ENCODE peak calls at places on chromosomes 5 and 9, in seven cellular contexts. One of them, this sample, is unnamed. For H3K36me3, the result is how much of the 10 kb centered on the place peaks cover.

GRCh38 chr5:125575561-125576504 is 829.4 kb upstream of the ZNF608 start:
- DNase-seq in HCT116: no peak
- DNase-seq in spleen: no peak
- DNase-seq in transverse colon: peak
- DNase-seq in GM23338: peak
- DNase-seq in K562: no peak
- DNase-seq in upper lobe of left lung: no peak
- DNase-seq in this sample: no peak

GRCh38 chr9:37031902-37032301 is 2.2 kb downstream of the PAX5 start:
- DNase-seq in spleen: no peak
- DNase-seq in HCT116: no peak
- DNase-seq in K562: no peak
- DNase-seq in transverse colon: no peak
- DNase-seq in GM23338: peak
- DNase-seq in upper lobe of left lung: no peak
- DNase-seq in this sample: no peak

GRCh38 chr5:113764382-113764781 is 250.9 kb downstream of the YTHDC2 start:
- DNase-seq in K562: no peak
- DNase-seq in HCT116: no peak
- DNase-seq in upper lobe of left lung: no peak
- DNase-seq in GM23338: no peak
- DNase-seq in transverse colon: no peak
- DNase-seq in spleen: no peak
- DNase-seq in this sample: no peak

GRCh38 chr5:61635271-61635670 is 303.2 kb downstream of the ZSWIM6 start:
- DNase-seq in K562: no peak
- DNase-seq in transverse colon: no peak
- DNase-seq in upper lobe of left lung: no peak
- DNase-seq in HCT116: no peak
- DNase-seq in GM23338: no peak
- DNase-seq in spleen: no peak
- DNase-seq in this sample: no peak

GRCh38 chr9:128104171-128104618 is 23.3 kb downstream of the PTGES2 start:
- DNase-seq in spleen: peak
- DNase-seq in GM23338: no peak
- DNase-seq in K562: no peak
- DNase-seq in HCT116: no peak
- DNase-seq in upper lobe of left lung: no peak
- DNase-seq in transverse colon: peak
- DNase-seq in this sample: no peak

GRCh38 chr5:142432961-142433360 is 108.1 kb upstream of the SPRY4 start:
- DNase-seq in GM23338: no peak
- DNase-seq in upper lobe of left lung: no peak
- DNase-seq in HCT116: no peak
- DNase-seq in transverse colon: peak
- DNase-seq in spleen: no peak
- DNase-seq in K562: no peak
- DNase-seq in this sample: no peak

GRCh38 chr5:143775258-143775657 is 36.7 kb upstream of the HMHB1 start:
- DNase-seq in K562: peak
- DNase-seq in HCT116: no peak
- DNase-seq in GM23338: no peak
- DNase-seq in spleen: no peak
- DNase-seq in transverse colon: no peak
- DNase-seq in upper lobe of left lung: no peak
- DNase-seq in this sample: no peak

GRCh38 chr9:112327718-112328450 is 5.5 kb downstream of the PTBP3 start:
- DNase-seq in HCT116: no peak
- DNase-seq in K562: no peak
- DNase-seq in spleen: no peak
- DNase-seq in upper lobe of left lung: no peak
- DNase-seq in GM23338: no peak
- DNase-seq in transverse colon: no peak
- DNase-seq in this sample: no peak

GRCh38 chr9:33130501-33130900 is 36.6 kb downstream of the B4GALT1 start:
- DNase-seq in K562: no peak
- DNase-seq in spleen: peak
- DNase-seq in GM23338: no peak
- DNase-seq in HCT116: no peak
- DNase-seq in upper lobe of left lung: no peak
- DNase-seq in transverse colon: no peak
- DNase-seq in this sample: no peak

GRCh38 chr9:133515240-133515610 is 9.5 kb downstream of the MYMK start:
- DNase-seq in HCT116: no peak
- DNase-seq in spleen: no peak
- DNase-seq in GM23338: no peak
- DNase-seq in transverse colon: no peak
- DNase-seq in upper lobe of left lung: peak
- DNase-seq in K562: no peak
- DNase-seq in this sample: no peak

GRCh38 chr5:80686757-80687156 is 32.0 kb upstream of the DHFR start:
- DNase-seq in upper lobe of left lung: no peak
- DNase-seq in spleen: no peak
- DNase-seq in GM23338: peak
- DNase-seq in transverse colon: no peak
- DNase-seq in HCT116: peak
- DNase-seq in K562: no peak
- DNase-seq in this sample: no peak

GRCh38 chr9:124771867-124772621 is 933 bp upstream of the NR6A1 start:
- DNase-seq in transverse colon: peak
- DNase-seq in HCT116: peak
- DNase-seq in upper lobe of left lung: peak
- DNase-seq in K562: peak
- DNase-seq in GM23338: peak
- DNase-seq in spleen: peak
- DNase-seq in this sample: peak

GRCh38 chr9:107868166-107868565 is 378.6 kb upstream of the KLF4 start:
- DNase-seq in K562: no peak
- DNase-seq in GM23338: no peak
- DNase-seq in spleen: no peak
- DNase-seq in transverse colon: no peak
- DNase-seq in HCT116: no peak
- DNase-seq in upper lobe of left lung: no peak
- DNase-seq in this sample: no peak

GRCh38 chr9:138053996-138054752 is 176.6 kb downstream of the CACNA1B start:
- DNase-seq in K562: no peak
- DNase-seq in GM23338: no peak
- DNase-seq in upper lobe of left lung: no peak
- DNase-seq in transverse colon: no peak
- DNase-seq in HCT116: no peak
- DNase-seq in spleen: peak
- DNase-seq in this sample: no peak

GRCh38 chr9:13568851-13569618 is 289.5 kb upstream of the MPDZ start:
- DNase-seq in spleen: no peak
- DNase-seq in K562: no peak
- DNase-seq in HCT116: no peak
- DNase-seq in transverse colon: no peak
- DNase-seq in GM23338: peak
- DNase-seq in upper lobe of left lung: no peak
- DNase-seq in this sample: no peak

GRCh38 chr5:131082034-131082550 is 83.0 kb downstream of the HINT1 start:
- DNase-seq in GM23338: no peak
- DNase-seq in K562: no peak
- DNase-seq in HCT116: no peak
- DNase-seq in spleen: no peak
- DNase-seq in upper lobe of left lung: no peak
- DNase-seq in transverse colon: no peak
- DNase-seq in this sample: no peak

GRCh38 chr5:106380736-106381135 is 1290.0 kb downstream of the EFNA5 start:
- DNase-seq in K562: no peak
- DNase-seq in HCT116: no peak
- DNase-seq in transverse colon: no peak
- DNase-seq in upper lobe of left lung: no peak
- DNase-seq in spleen: no peak
- DNase-seq in GM23338: no peak
- DNase-seq in this sample: no peak

GRCh38 chr5:53262348-53262970 is 152.9 kb upstream of the MOCS2 start:
- DNase-seq in GM23338: peak
- DNase-seq in transverse colon: no peak
- DNase-seq in HCT116: peak
- DNase-seq in upper lobe of left lung: no peak
- DNase-seq in spleen: no peak
- DNase-seq in K562: peak
- DNase-seq in this sample: no peak

GRCh38 chr9:124475158-124475867 is 25.1 kb downstream of the ADGRD2 start:
- DNase-seq in upper lobe of left lung: peak
- DNase-seq in K562: no peak
- DNase-seq in transverse colon: no peak
- DNase-seq in HCT116: no peak
- DNase-seq in spleen: no peak
- DNase-seq in GM23338: peak
- DNase-seq in this sample: no peak

GRCh38 chr5:51657340-51658240 is 274.3 kb downstream of the ISL1 start:
- DNase-seq in HCT116: no peak
- DNase-seq in GM23338: no peak
- DNase-seq in spleen: no peak
- DNase-seq in K562: no peak
- DNase-seq in transverse colon: no peak
- DNase-seq in upper lobe of left lung: no peak
- DNase-seq in this sample: no peak

GRCh38 chr5:124494540-124495116 is 251.8 kb downstream of the ZNF608 start:
- DNase-seq in transverse colon: no peak
- DNase-seq in GM23338: no peak
- DNase-seq in HCT116: no peak
- DNase-seq in upper lobe of left lung: no peak
- DNase-seq in spleen: no peak
- DNase-seq in K562: no peak
- DNase-seq in this sample: no peak

GRCh38 chr5:72767289-72768010 is 49.0 kb upstream of the TNPO1 start:
- DNase-seq in K562: no peak
- DNase-seq in transverse colon: no peak
- DNase-seq in upper lobe of left lung: no peak
- DNase-seq in GM23338: peak
- DNase-seq in HCT116: no peak
- DNase-seq in spleen: no peak
- DNase-seq in this sample: no peak

GRCh38 chr5:93590511-93590910 is 7.5 kb downstream of the NR2F1 start:
- DNase-seq in upper lobe of left lung: no peak
- DNase-seq in spleen: no peak
- DNase-seq in transverse colon: no peak
- DNase-seq in K562: no peak
- DNase-seq in GM23338: no peak
- DNase-seq in HCT116: no peak
- DNase-seq in this sample: no peak

GRCh38 chr9:101705135-101705661 is 33.2 kb downstream of the GRIN3A start:
- DNase-seq in upper lobe of left lung: no peak
- DNase-seq in GM23338: peak
- DNase-seq in HCT116: no peak
- DNase-seq in K562: no peak
- DNase-seq in transverse colon: peak
- DNase-seq in spleen: peak
- DNase-seq in this sample: no peak

GRCh38 chr5:145557345-145557744 is 277.8 kb downstream of the PRELID2 start:
- DNase-seq in HCT116: no peak
- DNase-seq in K562: no peak
- DNase-seq in transverse colon: no peak
- DNase-seq in upper lobe of left lung: no peak
- DNase-seq in spleen: no peak
- DNase-seq in GM23338: no peak
- DNase-seq in this sample: no peak
- TF ChIP-seq POLR2AphosphoS5 in HCT116: no peak
- TF ChIP-seq POLR2AphosphoS5 in K562: no peak
- TF ChIP-seq POLR2AphosphoS5 in transverse colon: no peak
- TF ChIP-seq POLR2AphosphoS5 in upper lobe of left lung: no peak
- TF ChIP-seq POLR2AphosphoS5 in spleen: no peak
- TF ChIP-seq POLR2AphosphoS5 in GM23338: no peak
- TF ChIP-seq POLR2AphosphoS5 in this sample: no peak

DNA sequence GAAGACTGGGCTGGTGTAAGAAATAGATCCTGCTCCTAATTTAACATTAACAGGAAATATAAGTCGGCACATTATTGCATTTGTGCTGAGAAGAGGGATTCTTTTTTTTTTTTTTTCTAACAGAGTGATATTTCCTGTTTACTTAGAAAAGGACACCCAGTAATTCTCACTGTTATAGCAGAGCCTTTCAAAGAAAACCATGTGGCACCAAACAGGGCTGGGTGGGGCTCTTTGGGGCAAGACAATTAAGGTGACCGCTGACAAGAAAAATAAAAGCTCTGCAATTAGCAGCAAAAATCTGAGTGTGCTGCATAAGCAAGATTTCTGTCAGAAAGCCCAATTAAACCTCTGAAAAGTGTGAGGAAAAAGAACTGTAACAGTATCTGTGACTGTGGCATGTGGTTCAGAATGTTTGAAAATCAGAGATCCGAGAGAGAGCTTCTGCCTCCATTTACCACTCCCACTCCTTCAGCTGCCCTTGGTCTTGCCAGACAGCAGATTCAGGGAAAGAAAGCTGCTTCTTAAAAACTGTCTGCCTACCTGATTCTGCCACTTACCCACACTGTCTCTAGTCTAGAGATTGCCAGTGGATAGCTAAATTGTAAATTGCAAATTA is 77.1 kb upstream of the IQGAP2 start:
- DNase-seq in upper lobe of left lung: no peak
- DNase-seq in HCT116: no peak
- DNase-seq in K562: no peak
- DNase-seq in spleen: no peak
- DNase-seq in GM23338: no peak
- DNase-seq in transverse colon: peak
- DNase-seq in this sample: no peak
- H3K4me3 ChIP-seq in upper lobe of left lung: no peak
- H3K4me3 ChIP-seq in HCT116: no peak
- H3K4me3 ChIP-seq in K562: no peak
- H3K4me3 ChIP-seq in spleen: no peak
- H3K4me3 ChIP-seq in GM23338: peak
- H3K4me3 ChIP-seq in transverse colon: no peak
- H3K4me3 ChIP-seq in this sample: no peak

GRCh38 chr9:70806872-70807271 is 314.5 kb downstream of the TRPM3 start:
- DNase-seq in GM23338: no peak
- DNase-seq in K562: no peak
- DNase-seq in HCT116: no peak
- DNase-seq in spleen: no peak
- DNase-seq in upper lobe of left lung: no peak
- DNase-seq in transverse colon: no peak
- DNase-seq in this sample: no peak
- H3K36me3 ChIP-seq in GM23338: under half
- H3K36me3 ChIP-seq in K562: under half
- H3K36me3 ChIP-seq in HCT116: under half
- H3K36me3 ChIP-seq in spleen: under half
- H3K36me3 ChIP-seq in upper lobe of left lung: under half
- H3K36me3 ChIP-seq in transverse colon: under half
- H3K36me3 ChIP-seq in this sample: under half

GRCh38 chr5:172428224-172429166 is 25.8 kb downstream of the SH3PXD2B start:
- DNase-seq in transverse colon: no peak
- DNase-seq in K562: no peak
- DNase-seq in GM23338: no peak
- DNase-seq in spleen: no peak
- DNase-seq in upper lobe of left lung: no peak
- DNase-seq in HCT116: no peak
- DNase-seq in this sample: no peak

GRCh38 chr5:172426086-172426485 is 28.2 kb downstream of the SH3PXD2B start:
- DNase-seq in upper lobe of left lung: no peak
- DNase-seq in K562: no peak
- DNase-seq in transverse colon: no peak
- DNase-seq in GM23338: no peak
- DNase-seq in HCT116: no peak
- DNase-seq in spleen: no peak
- DNase-seq in this sample: no peak

GRCh38 chr5:172430354-172430753 is 24.0 kb downstream of the SH3PXD2B start:
- DNase-seq in HCT116: no peak
- DNase-seq in transverse colon: no peak
- DNase-seq in spleen: no peak
- DNase-seq in K562: no peak
- DNase-seq in upper lobe of left lung: peak
- DNase-seq in GM23338: no peak
- DNase-seq in this sample: no peak

GRCh38 chr5:172427202-172427601 is 27.1 kb downstream of the SH3PXD2B start:
- DNase-seq in upper lobe of left lung: no peak
- DNase-seq in GM23338: no peak
- DNase-seq in spleen: no peak
- DNase-seq in transverse colon: no peak
- DNase-seq in K562: no peak
- DNase-seq in HCT116: no peak
- DNase-seq in this sample: no peak

GRCh38 chr5:172429201-172429940 is 25.0 kb downstream of the SH3PXD2B start:
- DNase-seq in HCT116: no peak
- DNase-seq in spleen: no peak
- DNase-seq in GM23338: no peak
- DNase-seq in transverse colon: no peak
- DNase-seq in K562: no peak
- DNase-seq in upper lobe of left lung: no peak
- DNase-seq in this sample: no peak
- TF ChIP-seq POLR2AphosphoS5 in HCT116: no peak
- TF ChIP-seq POLR2AphosphoS5 in spleen: no peak
- TF ChIP-seq POLR2AphosphoS5 in GM23338: no peak
- TF ChIP-seq POLR2AphosphoS5 in transverse colon: no peak
- TF ChIP-seq POLR2AphosphoS5 in K562: no peak
- TF ChIP-seq POLR2AphosphoS5 in upper lobe of left lung: peak
- TF ChIP-seq POLR2AphosphoS5 in this sample: peak